ENCODE peak calls at places on chromosomes 5 and 9, in ten cellular contexts. F is astrocyte of the cerebellum; Y is stimulated activated CD4-positive, alpha-beta T cell treated with anti-CD3 and anti-CD28 coated beads, Interleukin-15, amount 100 ng/mL, for 1 hour; W is immature natural killer cell; P is NCI-H510A; O is fibroblast of lung; L is iris pigment epithelial cell; D is CD4-positive, alpha-beta T cell; R is heart left ventricle; Z is neural crest cell. Q is an unnamed sample.

GRCh38 chr5:15831408-15831807 is 331.4 kb downstream of the FBXL7 start:
- DNase-seq in F (no peak), Y (no peak), W (no peak), P (no peak), O (no peak), L (no peak), D (no peak), R (no peak), Z (no peak), Q (no peak)

GRCh38 chr9:131048332-131048731 is 39.4 kb downstream of the LAMC3 start:
- DNase-seq in F (no peak), Y (no peak), W (no peak), P (no peak), O (no peak), L (no peak), D (no peak), R (no peak), Z (no peak), Q (no peak)

GRCh38 chr5:157327771-157328170 is 61.8 kb downstream of the CYFIP2 start:
- DNase-seq in F (no peak), Y (no peak), W (no peak), P (no peak), O (no peak), L (no peak), D (peak), R (no peak), Z (no peak), Q (no peak)

GRCh38 chr5:103472820-103473219 is 89.8 kb downstream of the NUDT12 start:
- DNase-seq in F (no peak), Y (no peak), W (no peak), P (no peak), O (peak), L (peak), D (no peak), R (no peak), Z (no peak), Q (no peak)

GRCh38 chr9:35114921-35115341 is 731 bp downstream of the ATOSB start:
- DNase-seq in F (no peak), Y (no peak), W (peak), P (no peak), O (no peak), L (peak), D (no peak), R (peak), Z (peak), Q (no peak)

GRCh38 chr5:90709323-90710148 is 150.9 kb downstream of the ADGRV1 start:
- DNase-seq in F (peak), Y (no peak), W (no peak), P (no peak), O (peak), L (peak), D (no peak), R (peak), Z (peak), Q (no peak)

GRCh38 chr5:150619359-150620230 is 20.9 kb upstream of the SYNPO start:
- DNase-seq in F (no peak), Y (no peak), W (no peak), P (no peak), O (peak), L (peak), D (no peak), R (peak), Z (no peak), Q (no peak)

GRCh38 chr5:77885501-77885900 is 109.4 kb upstream of the TBCA start:
- DNase-seq in F (no peak), Y (no peak), W (no peak), P (no peak), O (no peak), L (no peak), D (no peak), R (no peak), Z (no peak), Q (no peak)

GRCh38 chr5:67381240-67381875 is 184.8 kb upstream of the CD180 start:
- DNase-seq in F (no peak), Y (no peak), W (no peak), P (no peak), O (no peak), L (no peak), D (no peak), R (no peak), Z (no peak), Q (no peak)

GRCh38 chr5:55821731-55822512 is 29.2 kb upstream of the IL31RA start:
- DNase-seq in F (no peak), Y (no peak), W (no peak), P (no peak), O (peak), L (peak), D (no peak), R (no peak), Z (peak), Q (no peak)

GRCh38 chr5:141392429-141393198 is at the start of gene PCDHGA8:
- DNase-seq in F (no peak), Y (no peak), W (no peak), P (no peak), O (no peak), L (peak), D (no peak), R (no peak), Z (no peak), Q (no peak)

GRCh38 chr9:6899274-6899673 is 141.5 kb downstream of the KDM4C start:
- DNase-seq in F (no peak), Y (no peak), W (no peak), P (no peak), O (no peak), L (no peak), D (no peak), R (no peak), Z (no peak), Q (no peak)

GRCh38 chr5:83220331-83220730 is 143.0 kb downstream of the XRCC4 start:
- DNase-seq in F (no peak), Y (no peak), W (no peak), P (no peak), O (no peak), L (no peak), D (no peak), R (no peak), Z (no peak), Q (no peak)

GRCh38 chr5:145793574-145793973 is 41.6 kb downstream of the PRELID2 start:
- DNase-seq in F (no peak), Y (no peak), W (no peak), P (no peak), O (no peak), L (no peak), D (no peak), R (no peak), Z (no peak), Q (no peak)

GRCh38 chr5:133251296-133252132 is 199.7 kb downstream of the HSPA4 start:
- DNase-seq in F (no peak), Y (no peak), W (no peak), P (no peak), O (no peak), L (no peak), D (no peak), R (no peak), Z (no peak), Q (no peak)

GRCh38 chr9:131839281-131840084 is 99.6 kb upstream of the RAPGEF1 start:
- DNase-seq in F (peak), Y (no peak), W (no peak), P (no peak), O (peak), L (peak), D (peak), R (peak), Z (no peak), Q (peak)

GRCh38 chr5:113505181-113505580 is 8.3 kb upstream of the YTHDC2 start:
- DNase-seq in F (no peak), Y (no peak), W (no peak), P (no peak), O (peak), L (peak), D (no peak), R (no peak), Z (no peak), Q (no peak)

GRCh38 chr5:148443998-148444397 is 60.2 kb downstream of the FBXO38 start:
- DNase-seq in F (peak), Y (no peak), W (peak), P (peak), O (peak), L (peak), D (peak), R (peak), Z (peak), Q (peak)

GRCh38 chr9:115262477-115262876 is 144.5 kb upstream of the TNC start:
- DNase-seq in F (peak), Y (no peak), W (no peak), P (peak), O (peak), L (peak), D (no peak), R (peak), Z (no peak), Q (no peak)

GRCh38 chr5:124986667-124987066 is 240.2 kb upstream of the ZNF608 start:
- DNase-seq in F (no peak), Y (no peak), W (peak), P (no peak), O (peak), L (peak), D (no peak), R (no peak), Z (no peak), Q (no peak)

GRCh38 chr5:80967500-80968181 is 7.5 kb downstream of the RASGRF2 start:
- DNase-seq in F (peak), Y (no peak), W (no peak), P (no peak), O (peak), L (peak), D (no peak), R (peak), Z (no peak), Q (no peak)

GRCh38 chr9:89576404-89576824 is 28.4 kb upstream of the GADD45G start:
- DNase-seq in F (no peak), Y (no peak), W (peak), P (no peak), O (peak), L (peak), D (no peak), R (no peak), Z (no peak), Q (no peak)

GRCh38 chr9:120730661-120731514 is 16.6 kb upstream of the MEGF9 start:
- DNase-seq in F (peak), Y (no peak), W (no peak), P (no peak), O (peak), L (peak), D (no peak), R (no peak), Z (no peak), Q (no peak)

GRCh38 chr9:38389313-38389712 is 3.2 kb upstream of the ALDH1B1 start:
- DNase-seq in F (no peak), Y (no peak), W (no peak), P (no peak), O (peak), L (peak), D (no peak), R (no peak), Z (no peak), Q (no peak)

GRCh38 chr9:21965401-21965951 is 28.7 kb downstream of the CDKN2A start:
- DNase-seq in F (no peak), Y (no peak), W (no peak), P (no peak), O (peak), L (peak), D (peak), R (no peak), Z (peak), Q (no peak)

GRCh38 chr9:63859475-63860215 is 1425.4 kb downstream of the FOXD4L5 start:
- DNase-seq in F (no peak), Y (no peak), W (peak), P (no peak), O (no peak), L (no peak), D (no peak), R (peak), Z (no peak), Q (peak)

GRCh38 chr5:151298063-151298462 is 5.5 kb downstream of the SLC36A3 start:
- DNase-seq in F (no peak), Y (no peak), W (no peak), P (no peak), O (no peak), L (peak), D (no peak), R (no peak), Z (no peak), Q (no peak)

GRCh38 chr5:107092695-107093094 is 578.0 kb downstream of the EFNA5 start:
- DNase-seq in F (no peak), Y (no peak), W (no peak), P (no peak), O (peak), L (peak), D (no peak), R (no peak), Z (no peak), Q (no peak)

GRCh38 chr5:105508519-105508918 is 1945.9 kb upstream of the NUDT12 start:
- DNase-seq in F (peak), Y (no peak), W (no peak), P (no peak), O (peak), L (peak), D (no peak), R (no peak), Z (no peak), Q (no peak)

GRCh38 chr9:2072752-2073405 is 57.7 kb downstream of the SMARCA2 start:
- DNase-seq in F (no peak), Y (no peak), W (no peak), P (no peak), O (no peak), L (no peak), D (no peak), R (no peak), Z (no peak), Q (no peak)

GRCh38 chr9:134566936-134567335 is 74.7 kb upstream of the COL5A1 start:
- DNase-seq in F (no peak), Y (no peak), W (no peak), P (no peak), O (no peak), L (no peak), D (no peak), R (no peak), Z (no peak), Q (no peak)

GRCh38 chr9:35350827-35351549 is 138.9 kb upstream of the RUSC2 start:
- DNase-seq in F (peak), Y (no peak), W (no peak), P (no peak), O (peak), L (peak), D (no peak), R (no peak), Z (no peak), Q (no peak)

GRCh38 chr5:135221187-135221473 is 177.9 kb downstream of the MACROH2A1 start:
- DNase-seq in F (no peak), Y (no peak), W (no peak), P (no peak), O (no peak), L (no peak), D (no peak), R (no peak), Z (no peak), Q (no peak)

GRCh38 chr9:135423725-135424124 is 55.9 kb upstream of the PPP1R26 start:
- DNase-seq in F (no peak), Y (no peak), W (no peak), P (no peak), O (no peak), L (no peak), D (no peak), R (no peak), Z (no peak), Q (no peak)

GRCh38 chr9:123058834-123059233 is 25.4 kb downstream of the GPR21 start:
- DNase-seq in F (no peak), Y (no peak), W (no peak), P (no peak), O (peak), L (peak), D (no peak), R (no peak), Z (no peak), Q (no peak)

GRCh38 chr9:70060883-70061507 is 17.3 kb downstream of the MAMDC2 start:
- DNase-seq in F (no peak), Y (no peak), W (no peak), P (no peak), O (no peak), L (no peak), D (no peak), R (no peak), Z (no peak), Q (no peak)

Q was measured in activated T-helper 9 cell treated with anti-CD3 and anti-CD28 coated beads, Interleukin-2, amount 50 U/mL, for 16 hours.